ENCODE peak calls at places on chromosomes 11 and 22, in ten cellular contexts. W is NCI-H774; D is T1000; I is GM12865; G is HTR-8/SVneo; L is astrocyte of the spinal cord; B is midbrain; O is activated T-cell treated with anti-CD3 and anti-CD28 coated beads, Interleukin-2, amount 50 U/mL, for 1 hour; R is HS-27A; J is left cardiac atrium. Z is an unnamed sample.

GRCh38 chr11:119635041-119635745 is 93.8 kb downstream of the NECTIN1 start:
- DNase-seq in O (no peak), D (no peak), R (no peak), G (no peak), B (no peak), L (no peak), W (no peak), I (no peak), J (no peak), Z (no peak)

GRCh38 chr22:29707471-29707870 is 12.3 kb upstream of the CABP7 start:
- DNase-seq in D (no peak), I (no peak), G (no peak), B (no peak), J (no peak), W (no peak), R (no peak), L (no peak), O (no peak), Z (no peak)

GRCh38 chr22:46979506-46979905 is 217.1 kb downstream of the TBC1D22A start:
- DNase-seq in J (no peak), O (no peak), I (no peak), W (no peak), L (no peak), R (no peak), B (no peak), G (no peak), D (no peak), Z (no peak)

GRCh38 chr11:96287796-96288439 is 55.1 kb downstream of the MAML2 start:
- DNase-seq in G (no peak), R (no peak), D (no peak), J (no peak), O (no peak), W (no peak), I (no peak), L (no peak), B (no peak), Z (peak; percentile 68)

GRCh38 chr11:32751381-32751780 is 43.1 kb downstream of the CCDC73 start:
- DNase-seq in G (no peak), L (no peak), O (no peak), J (no peak), B (no peak), R (no peak), W (no peak), D (no peak), I (no peak), Z (no peak)

GRCh38 chr22:45648320-45649070 is 23.1 kb upstream of the ATXN10 start:
- DNase-seq in B (no peak), I (peak; percentile 31), R (no peak), J (no peak), G (no peak), L (no peak), D (no peak), W (no peak), O (no peak), Z (no peak)

GRCh38 chr22:32355760-32356159 is 1.9 kb upstream of the RFPL3 start:
- DNase-seq in R (no peak), W (no peak), J (no peak), O (no peak), G (no peak), L (no peak), D (no peak), I (no peak), B (no peak), Z (peak; percentile 37)

GRCh38 chr11:2474059-2474901 is 29.5 kb downstream of the KCNQ1 start:
- DNase-seq in R (no peak), G (no peak), D (no peak), O (no peak), L (no peak), I (no peak), J (no peak), W (peak; percentile 87), B (no peak), Z (no peak)

GRCh38 chr11:122656631-122657101 is 1.1 kb downstream of the UBASH3B start:
- DNase-seq in I (peak; percentile 4), B (no peak), L (peak; percentile 51), J (peak; percentile 31), G (peak; percentile 53), R (no peak), D (no peak), O (peak; percentile 46), W (no peak), Z (peak; percentile 52)

GRCh38 chr11:64774144-64774543 is 4.2 kb downstream of the SF1 start:
- DNase-seq in I (no peak), G (no peak), O (no peak), B (no peak), W (no peak), D (no peak), J (no peak), L (no peak), R (no peak), Z (no peak)

GRCh38 chr11:68997124-68997994 is 15.7 kb downstream of the MRGPRF start:
- DNase-seq in I (no peak), G (no peak), R (no peak), B (no peak), D (no peak), O (no peak), W (no peak), J (no peak), L (no peak), Z (no peak)

GRCh38 chr11:14644396-14645246 is 1.0 kb downstream of the PDE3B start:
- DNase-seq in G (no peak), J (peak; percentile 46), W (no peak), B (no peak), R (no peak), I (peak; percentile 52), D (peak; percentile 29), O (peak; percentile 68), L (peak; percentile 29), Z (no peak)

GRCh38 chr11:64633555-64634159 is 42.6 kb downstream of the SLC22A12 start:
- DNase-seq in L (no peak), J (no peak), W (no peak), O (no peak), G (no peak), R (no peak), I (no peak), B (no peak), D (no peak), Z (no peak)

GRCh38 chr11:33063326-33063775 is 24.0 kb downstream of the TCP11L1 start:
- DNase-seq in J (no peak), D (no peak), G (no peak), B (no peak), R (no peak), L (peak; percentile 54), I (peak; percentile 73), O (no peak), W (no peak), Z (no peak)

GRCh38 chr22:47395481-47395880 is 633.0 kb downstream of the TBC1D22A start:
- DNase-seq in D (peak; percentile 16), J (no peak), G (no peak), B (no peak), O (no peak), W (peak; percentile 8), L (peak; percentile 59), R (no peak), I (no peak), Z (peak; percentile 82)

Z was measured in PC-3.